ENCODE peak calls at places on chromosomes 3 and 15, in six cellular contexts. S is Right ventricle myocardium superior, L is midbrain, T is GM13977, U is hepatic stellate cell, E is WTC11. Q is an unnamed sample.
A peak's percentile ranks its signal among the peaks of the same experiment; 100 is the strongest.

GRCh38 chr3:134808835-134809234 is 13.8 kb downstream of the EPHB1 start:
- DNase-seq in U (no peak), T (no peak), S (no peak), L (no peak), E (no peak), Q (no peak)

GRCh38 chr3:143503325-143503885 is 344.9 kb downstream of the SLC9A9 start:
- DNase-seq in U (no peak), S (no peak), T (no peak), L (no peak), E (no peak), Q (no peak)

GRCh38 chr3:140563206-140563605 is 114.7 kb upstream of the TRIM42 start:
- DNase-seq in T (no peak), E (no peak), S (no peak), U (no peak), L (no peak), Q (no peak)

GRCh38 chr3:158713094-158713499 is 19.2 kb downstream of the RARRES1 start:
- DNase-seq in S (peak; percentile 58), U (no peak), E (no peak), T (no peak), L (peak; percentile 23), Q (no peak)

GRCh38 chr3:6354653-6355052 is 506.3 kb upstream of the GRM7 start:
- DNase-seq in T (no peak), U (no peak), E (no peak), L (no peak), S (no peak), Q (no peak)

GRCh38 chr3:37494206-37494605 is 319.8 kb upstream of the LRRFIP2 start:
- DNase-seq in L (peak; percentile 1), E (no peak), S (peak; percentile 69), T (no peak), U (no peak), Q (no peak)

GRCh38 chr15:45941367-45941766 is 306.5 kb downstream of the SQOR start:
- DNase-seq in T (no peak), U (no peak), L (no peak), E (no peak), S (no peak), Q (no peak)

GRCh38 chr3:42505203-42505848 is 2.9 kb downstream of the VIPR1 start:
- DNase-seq in E (no peak), L (no peak), U (no peak), T (no peak), S (no peak), Q (peak; percentile 4)

GRCh38 chr3:170346481-170347125 is 10.9 kb upstream of the SKIL start:
- DNase-seq in S (no peak), E (no peak), U (no peak), T (no peak), L (no peak), Q (no peak)

GRCh38 chr3:135143474-135143873 is 348.4 kb downstream of the EPHB1 start:
- DNase-seq in U (no peak), T (no peak), S (no peak), E (no peak), L (no peak), Q (no peak)

GRCh38 chr3:14096742-14097141 is 27.9 kb downstream of the CHCHD4 start:
- DNase-seq in L (no peak), T (no peak), S (no peak), E (no peak), U (no peak), Q (no peak)

Q was measured in WERI-Rb-1.